ENCODE peak calls at places on chromosomes 12 and 14, in seven cellular contexts. P is mucosa of gallbladder; K is ovary; F is frontal cortex; I is stimulated activated CD8-positive, alpha-beta memory T cell treated with anti-CD3 and anti-CD28 coated beads, Interleukin-4, amount 100 ng/mL, for 4 hours; L is RKO; Q is activated CD4-positive, alpha-beta T cell treated with anti-CD3 and anti-CD28 coated beads for 48 hours. H is an unnamed sample.

GRCh38 chr12:33115716-33116115 is 219.1 kb upstream of the PKP2 start:
- DNase-seq in P (no peak), K (no peak), F (no peak), I (no peak), L (no peak), Q (no peak), H (no peak)

GRCh38 chr14:104805326-104805678 is 4.4 kb downstream of the ZBTB42 start:
- DNase-seq in P (no peak), K (peak; percentile 79), F (no peak), I (no peak), L (peak; percentile 49), Q (no peak), H (no peak)

GRCh38 chr14:62162998-62163589 is 400.9 kb downstream of the SNAPC1 start:
- DNase-seq in P (peak; percentile 15), K (no peak), F (peak; percentile 45), I (no peak), L (peak; percentile 59), Q (no peak), H (peak; percentile 44)

GRCh38 chr14:50822501-50823042 is 8.4 kb downstream of the NIN start:
- DNase-seq in P (no peak), K (no peak), F (no peak), I (no peak), L (no peak), Q (no peak), H (no peak)

GRCh38 chr14:100889641-100890040 is 13.9 kb downstream of the RTL1 start:
- DNase-seq in P (no peak), K (no peak), F (no peak), I (no peak), L (no peak), Q (no peak), H (no peak)

GRCh38 chr12:27334052-27334720 is 1.6 kb downstream of the BMAL2 start:
- DNase-seq in P (no peak), K (no peak), F (no peak), I (no peak), L (peak; percentile 72), Q (no peak), H (peak; percentile 65)

GRCh38 chr14:74587363-74587707 is 24.7 kb downstream of the LTBP2 start:
- DNase-seq in P (no peak), K (no peak), F (no peak), I (no peak), L (no peak), Q (no peak), H (no peak)

GRCh38 chr12:85923767-85924331 is 49.8 kb downstream of the NTS start:
- DNase-seq in P (no peak), K (no peak), F (no peak), I (no peak), L (peak; percentile 46), Q (no peak), H (peak; percentile 7)

GRCh38 chr12:42641231-42641630 is 51.7 kb upstream of the PRICKLE1 start:
- DNase-seq in P (no peak), K (no peak), F (no peak), I (no peak), L (no peak), Q (no peak), H (no peak)

GRCh38 chr12:7951671-7952070 is 15.7 kb upstream of the SLC2A3 start:
- DNase-seq in P (no peak), K (no peak), F (no peak), I (no peak), L (no peak), Q (no peak), H (no peak)

GRCh38 chr14:75832621-75833297 is 149.0 kb downstream of the TGFB3 start:
- DNase-seq in P (no peak), K (peak; percentile 19), F (no peak), I (no peak), L (no peak), Q (no peak), H (no peak)

GRCh38 chr12:29148065-29148957 is 767 bp upstream of the FAR2 start:
- DNase-seq in P (no peak), K (no peak), F (peak; percentile 40), I (no peak), L (peak; percentile 68), Q (peak; percentile 19), H (peak; percentile 10)

GRCh38 chr12:124544311-124544970 is 23.0 kb downstream of the NCOR2 start:
- DNase-seq in P (no peak), K (no peak), F (no peak), I (no peak), L (no peak), Q (no peak), H (no peak)

GRCh38 chr12:49959570-49960473 is 1.9 kb upstream of the AQP5 start:
- DNase-seq in P (peak; percentile 76), K (no peak), F (no peak), I (no peak), L (no peak), Q (no peak), H (peak; percentile 85)

GRCh38 chr12:54292083-54292930 is 8.5 kb downstream of the NFE2 start:
- DNase-seq in P (no peak), K (no peak), F (no peak), I (no peak), L (no peak), Q (no peak), H (no peak)

GRCh38 chr14:67515386-67516079 is 17.6 kb upstream of the PLEKHH1 start:
- DNase-seq in P (no peak), K (no peak), F (no peak), I (no peak), L (peak; percentile 50), Q (peak; percentile 54), H (peak; percentile 37)

GRCh38 chr12:77572371-77572770 is 258.3 kb upstream of the NAV3 start:
- DNase-seq in P (no peak), K (peak; percentile 40), F (no peak), I (no peak), L (no peak), Q (no peak), H (no peak)

GRCh38 chr12:21697829-21698630 is 40.4 kb upstream of the LDHB start:
- DNase-seq in P (no peak), K (no peak), F (no peak), I (no peak), L (peak; percentile 45), Q (no peak), H (peak; percentile 22)

GRCh38 chr14:91108941-91109611 is 4.8 kb upstream of the DGLUCY start:
- DNase-seq in P (no peak), K (no peak), F (no peak), I (no peak), L (no peak), Q (peak; percentile 30), H (no peak)

GRCh38 chr12:109393437-109394345 is 46.0 kb downstream of the MYO1H start:
- DNase-seq in P (peak; percentile 49), K (peak; percentile 12), F (peak; percentile 67), I (no peak), L (peak; percentile 68), Q (peak; percentile 43), H (peak; percentile 51)

GRCh38 chr14:60594077-60594476 is 55.2 kb downstream of the SIX1 start:
- DNase-seq in P (no peak), K (no peak), F (no peak), I (no peak), L (no peak), Q (no peak), H (no peak)

GRCh38 chr14:101227611-101228594 is 324.4 kb upstream of the RTL1 start:
- DNase-seq in P (no peak), K (no peak), F (no peak), I (no peak), L (no peak), Q (no peak), H (no peak)

GRCh38 chr14:67522270-67522669 is 10.8 kb upstream of the PLEKHH1 start:
- DNase-seq in P (no peak), K (no peak), F (no peak), I (no peak), L (no peak), Q (no peak), H (no peak)

GRCh38 chr12:99249543-99249942 is 398.0 kb upstream of the GARIN6 start:
- DNase-seq in P (no peak), K (no peak), F (no peak), I (no peak), L (no peak), Q (no peak), H (no peak)

GRCh38 chr12:112007945-112008344 is 5.0 kb downstream of the TMEM116 start:
- DNase-seq in P (no peak), K (no peak), F (no peak), I (no peak), L (no peak), Q (no peak), H (no peak)

GRCh38 chr14:36271939-36272907 is 48.2 kb downstream of the MBIP start:
- DNase-seq in P (no peak), K (no peak), F (peak; percentile 28), I (no peak), L (no peak), Q (peak; percentile 57), H (no peak)

GRCh38 chr12:57603323-57603722 is 1.3 kb upstream of the DTX3 start:
- DNase-seq in P (no peak), K (no peak), F (no peak), I (no peak), L (no peak), Q (no peak), H (no peak)

GRCh38 chr12:62194616-62195015 is 65.6 kb upstream of the USP15 start:
- DNase-seq in P (no peak), K (no peak), F (no peak), I (no peak), L (no peak), Q (no peak), H (no peak)

GRCh38 chr12:82758743-82759142 is 72.0 kb downstream of the TMTC2 start:
- DNase-seq in P (no peak), K (no peak), F (no peak), I (no peak), L (no peak), Q (no peak), H (no peak)

GRCh38 chr12:47591387-47591786 is 114.4 kb downstream of the RPAP3 start:
- DNase-seq in P (no peak), K (no peak), F (no peak), I (no peak), L (no peak), Q (no peak), H (no peak)

GRCh38 chr12:1332327-1332726 is 262.1 kb downstream of the FBXL14 start:
- DNase-seq in P (peak; percentile 85), K (no peak), F (no peak), I (no peak), L (no peak), Q (no peak), H (no peak)

H was measured in SW480.